ENCODE peak calls at places on chromosomes 13 and 19, in four cellular contexts. E is thoracic aorta, J is cardiac muscle cell, M is breast epithelium. R is an unnamed sample.
A peak's percentile ranks its signal among the peaks of the same experiment; 100 is the strongest.

GRCh38 chr19:13839193-13839937 is 37.6 kb upstream of the NANOS3 start:
- DNase-seq in E (no peak), J (peak; percentile 86), M (peak; percentile 89), R (peak; percentile 81)

GRCh38 chr13:28534210-28534609 is 39.3 kb upstream of the FLT1 start:
- DNase-seq in E (no peak), J (no peak), M (no peak), R (no peak)

GRCh38 chr19:35995655-35995993 is 636 bp downstream of the SDHAF1 start:
- DNase-seq in E (no peak), J (peak; percentile 58), M (no peak), R (peak; percentile 65)

GRCh38 chr13:91384891-91385290 is 13.5 kb upstream of the GPC5 start:
- DNase-seq in E (no peak), J (no peak), M (no peak), R (no peak)

GRCh38 chr13:31431722-31432137 is 232.0 kb downstream of the B3GLCT start:
- DNase-seq in E (no peak), J (peak; percentile 69), M (no peak), R (peak; percentile 65)

GRCh38 chr13:65638572-65639168 is 1591.5 kb downstream of the PCDH9 start:
- DNase-seq in E (no peak), J (peak; percentile 79), M (no peak), R (no peak)

GRCh38 chr19:17321655-17322489 is 12.5 kb downstream of the DDA1 start:
- DNase-seq in E (no peak), J (no peak), M (no peak), R (no peak)

GRCh38 chr13:73040968-73041580 is 17.7 kb upstream of the KLF5 start:
- DNase-seq in E (no peak), J (peak; percentile 3), M (no peak), R (no peak)

GRCh38 chr19:7376151-7376852 is 27.6 kb downstream of the ARHGEF18 start:
- DNase-seq in E (no peak), J (no peak), M (no peak), R (no peak)

GRCh38 chr13:63942372-63942771 is 2526.7 kb upstream of the PCDH20 start:
- DNase-seq in E (no peak), J (no peak), M (no peak), R (no peak)

GRCh38 chr13:63938851-63939250 is 2523.2 kb upstream of the PCDH20 start:
- DNase-seq in E (no peak), J (no peak), M (no peak), R (no peak)
- TF ChIP-seq CTCF in E (no peak), J (no peak), M (no peak), R (no peak)

GRCh38 chr19:56131651-56132050 is 9.4 kb upstream of the ZNF444 start:
- DNase-seq in E (no peak), J (no peak), M (no peak), R (no peak)
- H3K27ac ChIP-seq in E (peak overlapping the region; percentile 73), J (peak overlapping the region; percentile 92), M (peak overlapping the region; percentile 67), R (no peak overlapping the region)

GRCh38 chr19:1166872-1167573 is 7.0 kb downstream of the SBNO2 start:
- DNase-seq in E (no peak), J (no peak), M (peak; percentile 67), R (no peak)
- H3K36me3 ChIP-seq in E (peaks cover 6% of the 10 kb centered on the region), J (no peaks in the 10 kb centered on the region), M (no peaks in the 10 kb centered on the region), R (peaks cover 11% of the 10 kb centered on the region)

GRCh38 chr13:97241761-97242160 is 19.6 kb downstream of the MBNL2 start:
- DNase-seq in E (no peak), J (no peak), M (no peak), R (no peak)

GRCh38 chr13:97245011-97245410 is 22.9 kb downstream of the MBNL2 start:
- DNase-seq in E (no peak), J (no peak), M (no peak), R (no peak)

GRCh38 chr13:97246596-97246995 is 24.5 kb downstream of the MBNL2 start:
- DNase-seq in E (no peak), J (no peak), M (no peak), R (no peak)

GRCh38 chr13:97242755-97243497 is 20.8 kb downstream of the MBNL2 start:
- DNase-seq in E (no peak), J (no peak), M (no peak), R (no peak)

GRCh38 chr13:97243915-97244820 is 22.0 kb downstream of the MBNL2 start:
- DNase-seq in E (no peak), J (no peak), M (no peak), R (no peak)
- TF ChIP-seq CTCF in E (no peak), J (no peak), M (no peak), R (no peak)

GRCh38 chr19:1487576-1488281 is 2.4 kb downstream of the PCSK4 start:
- DNase-seq in E (no peak), J (no peak), M (no peak), R (no peak)
- H3K27ac ChIP-seq in E (no peak overlapping the region), J (no peak overlapping the region), M (no peak overlapping the region), R (no peak overlapping the region)